ENCODE peak calls at places on chromosomes 16 and 17, in ten cellular contexts. E is left ventricle myocardium inferior, Z is cardiac muscle cell, I is GM23338, V is adipocyte, A is adrenal gland, Y is HCT116, G is ascending aorta, C is tibial artery, W is endodermal cell. H is an unnamed sample. For H3K4me1, the result is how much of the 10 kb centered on the place peaks cover.

GRCh38 chr17:55691666-55692065 is 31.0 kb downstream of the TMEM100 start:
- DNase-seq in E (no peak), Z (peak), I (no peak), V (no peak), A (no peak), Y (no peak), G (no peak), C (no peak), W (no peak), H (no peak)

GRCh38 chr17:57776366-57776765 is 31.3 kb upstream of the CCDC182 start:
- DNase-seq in E (no peak), Z (no peak), I (no peak), V (no peak), A (no peak), Y (no peak), G (no peak), C (no peak), W (peak), H (no peak)

GRCh38 chr17:68771867-68772515 is 170.8 kb upstream of the FAM20A start:
- DNase-seq in E (no peak), Z (peak), I (peak), V (peak), A (peak), Y (peak), G (no peak), C (no peak), W (no peak), H (peak)

GRCh38 chr17:75152971-75153853 is 1.1 kb downstream of the JPT1 start:
- DNase-seq in E (no peak), Z (peak), I (peak), V (peak), A (no peak), Y (no peak), G (no peak), C (peak), W (peak), H (peak)

GRCh38 chr16:59440-60059 is 5.9 kb downstream of the SNRNP25 start:
- DNase-seq in E (no peak), Z (no peak), I (no peak), V (no peak), A (no peak), Y (no peak), G (no peak), C (peak), W (no peak), H (no peak)

GRCh38 chr17:77487677-77488530 is 347.1 kb downstream of the SEC14L1 start:
- DNase-seq in E (peak), Z (no peak), I (no peak), V (no peak), A (no peak), Y (no peak), G (no peak), C (no peak), W (no peak), H (no peak)

GRCh38 chr16:2357331-2357730 is 16.8 kb upstream of the ABCA3 start:
- DNase-seq in E (no peak), Z (no peak), I (no peak), V (no peak), A (no peak), Y (no peak), G (no peak), C (no peak), W (no peak), H (no peak)

GRCh38 chr16:82011199-82011641 is at the start of gene SDR42E1:
- DNase-seq in E (no peak), Z (no peak), I (peak), V (no peak), A (no peak), Y (peak), G (no peak), C (no peak), W (no peak), H (peak)

GRCh38 chr17:76473541-76473985 is 6.2 kb downstream of the AANAT start:
- DNase-seq in E (no peak), Z (peak), I (peak), V (no peak), A (no peak), Y (no peak), G (no peak), C (no peak), W (peak), H (no peak)

GRCh38 chr16:4329354-4329775 is 13.5 kb downstream of the GLIS2 start:
- DNase-seq in E (no peak), Z (no peak), I (no peak), V (no peak), A (no peak), Y (no peak), G (no peak), C (peak), W (no peak), H (no peak)

GRCh38 chr17:373616-374225 is 21.1 kb upstream of the RPH3AL start:
- DNase-seq in E (peak), Z (no peak), I (peak), V (no peak), A (no peak), Y (no peak), G (no peak), C (peak), W (no peak), H (no peak)

GRCh38 chr17:47716381-47716780 is 16.7 kb upstream of the TBX21 start:
- DNase-seq in E (no peak), Z (no peak), I (no peak), V (no peak), A (no peak), Y (no peak), G (no peak), C (no peak), W (no peak), H (no peak)

GRCh38 chr16:86195863-86196630 is 297.1 kb downstream of the IRF8 start:
- DNase-seq in E (no peak), Z (peak), I (peak), V (no peak), A (no peak), Y (no peak), G (no peak), C (no peak), W (peak), H (no peak)

GRCh38 chr17:21252875-21253645 is at the start of gene NATD1:
- DNase-seq in E (peak), Z (peak), I (peak), V (peak), A (peak), Y (peak), G (peak), C (peak), W (peak), H (peak)

GRCh38 chr16:63385714-63386113 is 1349.5 kb upstream of the CDH8 start:
- DNase-seq in E (no peak), Z (no peak), I (no peak), V (no peak), A (no peak), Y (no peak), G (no peak), C (no peak), W (no peak), H (no peak)

GRCh38 chr17:28684963-28685362 is 23.0 kb downstream of the SUPT6H start:
- DNase-seq in E (no peak), Z (no peak), I (no peak), V (peak), A (peak), Y (no peak), G (no peak), C (no peak), W (no peak), H (no peak)

GRCh38 chr16:71230122-71230845 is at the start of gene HYDIN:
- DNase-seq in E (no peak), Z (peak), I (peak), V (peak), A (peak), Y (no peak), G (no peak), C (no peak), W (peak), H (no peak)

GRCh38 chr17:18190629-18191028 is 7.0 kb downstream of the ALKBH5 start:
- DNase-seq in E (no peak), Z (no peak), I (no peak), V (peak), A (no peak), Y (no peak), G (no peak), C (no peak), W (no peak), H (no peak)

GRCh38 chr17:67746704-67747571 is 29.2 kb downstream of the NOL11 start:
- DNase-seq in E (no peak), Z (no peak), I (no peak), V (no peak), A (no peak), Y (no peak), G (no peak), C (no peak), W (no peak), H (no peak)

DNA sequence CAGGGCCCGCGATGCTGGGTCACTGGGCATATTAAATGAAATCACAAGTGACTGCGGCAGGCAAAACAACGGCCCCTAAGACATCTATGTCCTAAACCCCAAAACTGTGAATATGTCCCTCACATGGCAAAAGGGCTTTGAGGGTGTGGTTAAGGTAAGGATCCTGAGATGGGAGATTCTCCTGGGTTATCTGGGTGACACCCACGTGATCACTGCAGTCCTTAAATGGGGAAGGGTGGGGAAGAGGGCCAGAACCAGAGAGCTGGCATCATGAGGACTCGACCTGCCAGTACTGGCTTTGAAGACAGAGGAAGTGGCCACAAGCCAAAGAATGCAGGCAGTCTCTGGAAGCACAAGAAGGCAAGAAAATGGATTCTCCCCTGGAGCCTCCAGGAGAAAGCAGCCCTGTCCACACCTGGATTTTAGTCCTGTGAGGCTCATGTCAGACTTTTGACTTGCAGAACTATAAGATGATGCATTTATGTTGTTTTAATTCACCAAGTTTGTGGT is 12.5 kb downstream of the COTL1 start:
- DNase-seq in E (no peak), Z (no peak), I (no peak), V (no peak), A (no peak), Y (no peak), G (no peak), C (no peak), W (no peak), H (no peak)
- H3K4me1 ChIP-seq in E (under half), Z (under half), I (under half), V (under half), A (under half), Y (under half), G (under half), C (under half), W (under half), H (half or more)

DNA sequence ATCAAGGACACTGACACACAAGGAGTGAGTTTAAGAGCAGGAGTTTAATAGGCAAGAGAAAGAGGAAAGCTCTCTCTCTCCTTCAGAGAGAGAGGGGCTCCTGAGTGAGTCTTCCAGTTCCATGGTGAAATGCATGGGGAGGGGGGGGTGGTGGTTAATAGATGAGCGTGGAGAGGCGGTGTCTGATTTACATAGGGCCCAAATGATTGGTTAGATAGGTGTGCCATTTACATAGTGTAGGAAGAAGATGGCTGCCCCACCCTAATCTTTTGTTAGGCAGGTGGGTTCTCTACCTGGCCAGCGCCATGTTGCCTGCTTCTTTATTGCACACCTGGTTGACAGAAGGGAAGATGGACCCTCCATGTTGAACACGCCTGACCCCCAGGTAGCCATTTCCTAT is 250.0 kb upstream of the CACNG5 start:
- DNase-seq in E (no peak), Z (no peak), I (no peak), V (no peak), A (no peak), Y (no peak), G (no peak), C (no peak), W (no peak), H (no peak)
- H3K4me1 ChIP-seq in E (under half), Z (under half), I (under half), V (under half), A (under half), Y (under half), G (under half), C (under half), W (under half), H (under half)

GRCh38 chr16:29809850-29810698 is 1.9 kb upstream of the PRRT2 start:
- DNase-seq in E (no peak), Z (no peak), I (peak), V (no peak), A (peak), Y (no peak), G (no peak), C (no peak), W (no peak), H (peak)
- H3K4me1 ChIP-seq in E (half or more), Z (under half), I (half or more), V (under half), A (half or more), Y (under half), G (under half), C (under half), W (under half), H (under half)

GRCh38 chr16:9109255-9109654 is 17.8 kb downstream of the HAPSTR1 start:
- DNase-seq in E (no peak), Z (no peak), I (no peak), V (no peak), A (no peak), Y (no peak), G (no peak), C (no peak), W (no peak), H (no peak)
- H3K4me1 ChIP-seq in E (half or more), Z (under half), I (half or more), V (half or more), A (half or more), Y (under half), G (under half), C (under half), W (under half), H (under half)

DNA sequence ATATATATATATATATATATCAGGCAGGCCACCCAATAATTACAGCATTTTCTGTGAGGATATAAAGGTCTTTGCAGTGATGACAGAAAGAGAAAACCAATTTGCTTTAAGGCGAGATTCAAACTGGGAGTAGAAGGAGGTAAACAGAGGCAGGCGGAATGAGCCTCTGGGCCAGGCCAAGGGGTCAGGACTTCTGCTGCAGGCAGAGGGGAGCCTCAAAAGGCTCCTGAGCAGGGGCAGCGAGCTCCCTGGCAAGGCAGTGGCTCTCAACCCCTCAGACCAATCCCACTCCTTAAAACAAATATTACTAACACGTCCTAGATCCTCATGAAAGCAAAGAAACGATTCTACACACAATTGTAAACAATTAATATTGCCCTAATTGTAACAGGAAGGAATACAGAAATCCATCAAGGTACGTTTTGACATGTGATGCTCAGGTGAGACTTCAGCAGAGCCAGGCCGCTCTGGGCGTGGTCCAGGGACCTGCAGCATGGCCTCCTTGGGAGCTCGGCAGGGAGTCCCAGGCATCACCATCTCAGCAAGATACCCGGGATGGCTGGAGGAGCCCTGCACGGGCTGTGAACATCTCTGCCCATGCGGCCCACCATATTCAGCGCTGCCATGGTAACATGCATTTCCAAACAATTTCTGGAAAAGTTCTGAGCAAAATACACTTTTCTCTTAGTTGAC is 18.4 kb downstream of the FBXO31 start:
- DNase-seq in E (no peak), Z (no peak), I (no peak), V (no peak), A (no peak), Y (no peak), G (no peak), C (no peak), W (no peak), H (no peak)
- H3K4me1 ChIP-seq in E (half or more), Z (under half), I (under half), V (under half), A (half or more), Y (under half), G (under half), C (under half), W (under half), H (under half)

DNA sequence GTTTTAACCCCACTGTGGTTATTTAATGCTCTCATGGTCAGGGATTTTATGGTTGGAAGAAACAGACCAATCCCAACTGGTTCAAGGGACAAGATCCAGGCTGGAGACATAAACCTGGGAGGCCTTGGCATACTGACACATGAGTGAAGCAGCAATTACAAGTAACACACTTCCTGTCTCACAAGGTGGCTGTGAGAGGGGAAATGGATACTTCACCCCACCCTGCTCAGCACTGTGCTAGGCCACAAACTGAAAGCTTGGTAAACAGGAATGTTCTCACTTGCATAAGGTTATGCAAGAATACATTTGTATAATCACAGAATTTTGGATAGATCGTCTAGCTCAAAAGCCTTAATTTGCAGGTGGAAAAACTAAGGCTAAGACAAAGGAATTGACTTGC is 215.8 kb upstream of the CDH5 start:
- DNase-seq in E (no peak), Z (no peak), I (no peak), V (peak), A (no peak), Y (no peak), G (no peak), C (no peak), W (no peak), H (no peak)
- H3K4me1 ChIP-seq in E (under half), Z (under half), I (under half), V (under half), A (under half), Y (under half), G (under half), C (under half), W (under half), H (under half)

H was measured in OCI-LY7.